ENCODE peak calls at places on chromosome 10, in four cellular contexts. E is K562, Q is HepG2, J is GM12878. L is an unnamed sample.

GRCh38 chr10:132434405-132435005 is 37.5 kb downstream of the PWWP2B start:
- DNase-seq in Q (no peak), E (peak), J (no peak), L (peak)

GRCh38 chr10:652226-652625 is 37.2 kb downstream of the DIP2C start:
- DNase-seq in Q (no peak), E (no peak), J (no peak), L (no peak)

GRCh38 chr10:106513328-106513727 is 651.2 kb downstream of the SORCS1 start:
- DNase-seq in J (no peak), E (no peak), Q (peak), L (no peak)

GRCh38 chr10:52357986-52358385 is 43.9 kb downstream of the DKK1 start:
- DNase-seq in Q (no peak), E (no peak), J (no peak), L (no peak)

GRCh38 chr10:125017547-125018298 is 75.8 kb downstream of the ZRANB1 start:
- DNase-seq in J (no peak), Q (no peak), E (no peak), L (no peak)

GRCh38 chr10:88107296-88107695 is 243.9 kb downstream of the PTEN start:
- DNase-seq in Q (no peak), J (no peak), E (no peak), L (no peak)

GRCh38 chr10:126702181-126702580 is 31.7 kb upstream of the C10orf90 start:
- DNase-seq in J (no peak), E (no peak), Q (no peak), L (no peak)

GRCh38 chr10:79068562-79069324 is at the start of gene ZMIZ1:
- DNase-seq in Q (peak), J (no peak), E (peak), L (peak)

GRCh38 chr10:3417096-3417495 is 244.5 kb upstream of the PITRM1 start:
- DNase-seq in Q (no peak), J (no peak), E (no peak), L (no peak)

DNA sequence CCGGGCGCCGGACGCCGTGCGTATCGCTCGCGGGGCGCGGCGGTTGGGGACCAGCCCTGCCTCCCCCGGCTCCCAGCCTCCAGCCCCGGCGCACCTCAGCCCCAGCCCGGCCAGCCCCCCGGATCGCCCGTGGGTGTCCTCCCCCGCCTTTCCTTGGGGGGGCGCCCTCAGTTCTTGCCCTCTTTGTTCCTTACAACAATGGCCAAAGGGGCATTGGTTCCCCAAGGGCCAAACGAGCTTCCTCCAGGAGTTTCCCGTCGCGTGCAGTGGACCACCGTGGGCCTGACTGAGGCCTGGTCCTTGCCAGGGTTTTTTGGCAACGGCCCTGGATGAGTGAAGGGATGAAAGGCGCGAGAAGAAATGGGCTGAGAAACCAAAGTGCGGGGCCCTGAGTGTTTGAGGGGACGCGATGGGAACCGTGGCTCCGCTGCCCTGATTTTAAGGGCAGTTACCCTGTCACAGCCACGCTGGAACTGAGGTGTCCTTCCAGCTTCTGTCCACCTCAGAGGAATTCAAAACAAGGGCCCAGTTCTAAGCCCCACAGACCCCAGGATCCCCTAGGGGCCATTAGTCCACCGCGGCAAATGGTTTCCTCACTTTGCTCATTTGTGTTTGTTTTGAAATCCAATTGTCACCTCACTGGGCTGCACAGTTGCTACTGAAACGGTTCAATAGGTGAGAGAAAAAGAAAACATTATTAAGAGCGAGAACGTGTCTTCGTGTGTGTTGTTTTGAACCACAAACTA is 1.4 kb downstream of the MACROH2A2 start:
- DNase-seq in Q (peak), E (peak), J (no peak), L (peak)
- TF ChIP-seq SMC3 in Q (no peak), E (no peak), J (no peak), L (no peak)

GRCh38 chr10:11097686-11098085 is 80.0 kb downstream of the CELF2 start:
- DNase-seq in J (peak), Q (no peak), E (no peak), L (no peak)
- TF ChIP-seq ZBTB33 in J (no peak), Q (no peak), E (no peak), L (no peak)

GRCh38 chr10:123180691-123181090 is 26.5 kb downstream of the BUB3 start:
- DNase-seq in J (no peak), Q (no peak), E (no peak), L (no peak)
- TF ChIP-seq USF2 in J (no peak), Q (no peak), E (no peak), L (no peak)

DNA sequence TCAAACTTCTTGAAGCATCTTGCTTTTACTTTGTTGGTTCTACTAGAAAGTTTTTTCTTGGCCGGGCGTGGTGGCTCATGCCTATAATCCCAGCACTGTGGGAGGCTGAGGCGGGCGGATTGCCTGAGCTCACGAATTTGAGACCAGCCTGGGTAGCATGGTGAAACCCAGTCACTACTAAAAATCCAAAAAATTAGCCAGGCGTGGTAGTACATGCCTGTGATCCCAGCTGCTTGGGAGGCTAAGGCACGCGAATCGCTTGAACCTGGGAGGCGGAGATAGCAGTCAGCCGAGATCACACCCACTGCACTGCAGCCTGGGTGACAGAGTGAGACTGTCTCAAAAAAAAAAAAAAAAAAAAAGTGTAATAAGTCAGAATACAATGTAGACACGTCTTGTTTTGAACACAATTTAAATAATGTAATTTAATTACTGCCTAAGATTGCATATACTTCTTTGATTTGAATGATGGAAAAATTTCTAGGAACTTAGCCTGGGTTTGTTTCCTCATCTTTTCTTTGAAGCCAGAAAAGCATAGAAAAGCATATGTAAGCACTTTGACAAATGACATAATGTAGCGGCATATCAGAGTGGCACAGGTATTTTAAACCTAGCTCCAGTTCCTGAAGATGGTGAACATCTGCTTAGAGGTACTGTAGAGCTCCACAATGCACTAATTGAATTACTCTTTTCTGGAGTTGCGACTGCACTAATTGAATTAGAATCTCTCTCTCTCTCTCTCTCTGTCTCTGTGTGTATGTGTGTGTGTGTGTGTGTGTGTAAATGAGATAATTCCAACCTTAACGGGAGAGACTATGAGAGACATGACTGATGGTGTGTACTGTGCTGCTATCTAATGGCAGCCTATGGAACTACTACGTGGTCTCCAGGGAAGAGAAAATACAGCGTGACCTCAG is 87.8 kb downstream of the BTRC start:
- DNase-seq in E (peak), J (no peak), Q (peak), L (peak)
- TF ChIP-seq SMC3 in E (peak), J (peak), Q (peak), L (peak)

DNA sequence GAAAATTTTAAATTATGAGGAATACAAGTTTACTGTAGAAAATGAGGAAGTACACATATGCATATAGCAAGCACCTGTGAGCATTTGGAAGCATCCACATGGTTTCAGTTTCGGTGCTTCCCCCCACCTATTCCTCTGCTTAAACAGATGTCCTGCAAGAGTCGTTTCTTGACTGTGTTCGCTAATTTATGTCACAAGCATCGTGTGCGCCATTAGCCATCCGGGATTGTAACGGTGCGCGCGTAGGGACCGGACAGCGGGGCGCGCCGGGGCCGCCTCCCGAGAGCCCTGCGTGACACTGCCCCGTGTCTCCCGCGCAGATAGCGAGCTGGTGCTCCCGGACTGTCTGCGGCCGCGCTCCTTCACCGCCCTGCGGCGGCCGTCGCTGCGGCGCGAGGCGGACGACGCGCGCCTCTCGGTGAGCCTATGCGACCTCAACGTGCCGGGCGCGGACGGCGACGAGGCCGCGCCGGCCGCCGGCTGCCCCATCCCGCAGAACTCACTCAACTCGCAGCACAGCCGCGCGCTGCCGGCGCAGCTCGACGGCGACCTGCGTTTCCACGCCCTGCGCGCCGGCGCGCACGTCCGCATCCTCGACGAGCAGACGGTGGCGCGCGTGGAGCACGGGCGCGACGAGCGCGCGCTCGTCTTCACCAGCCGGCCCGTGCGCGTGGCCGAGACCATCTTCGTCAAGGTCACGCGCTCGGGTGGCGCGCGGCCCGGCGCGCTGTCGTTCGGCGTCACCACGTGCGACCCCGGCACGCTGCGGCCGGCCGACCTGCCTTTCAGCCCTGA is 90.9 kb downstream of the NEURL1 start:
- DNase-seq in E (no peak), J (no peak), Q (no peak), L (no peak)
- TF ChIP-seq ZBTB33 in E (no peak), J (no peak), Q (no peak), L (no peak)

DNA sequence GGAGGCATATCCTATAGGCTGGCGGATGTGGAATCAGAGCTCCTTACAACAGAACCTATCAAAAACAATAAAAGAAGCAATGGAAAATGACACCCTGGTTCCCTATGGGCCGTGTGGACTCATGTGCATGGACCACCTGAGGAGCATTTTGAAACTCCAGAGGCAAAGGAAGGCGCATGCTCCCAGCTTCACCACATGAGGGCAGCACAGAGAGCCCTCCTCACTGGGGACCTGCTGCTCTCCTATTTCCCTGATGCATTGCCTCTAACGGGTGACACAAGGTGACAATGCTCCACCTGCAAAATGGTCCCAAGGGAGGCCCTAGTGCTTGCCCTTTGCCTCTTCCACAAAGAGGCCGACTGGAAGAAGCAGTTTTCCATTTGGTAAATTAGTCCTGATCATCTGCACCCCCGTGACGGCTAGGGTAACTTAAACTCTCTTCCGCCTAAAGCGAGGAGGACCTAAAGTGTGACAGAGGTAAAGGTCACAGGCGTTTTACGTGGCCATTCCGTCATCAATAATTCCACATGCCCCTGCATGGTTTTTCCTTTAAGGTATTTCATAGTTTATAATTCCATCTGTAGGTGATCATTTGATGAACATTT is 67.7 kb downstream of the GPAM start:
- DNase-seq in Q (peak), J (no peak), E (peak), L (peak)
- TF ChIP-seq USF2 in Q (no peak), J (no peak), E (no peak), L (no peak)

DNA sequence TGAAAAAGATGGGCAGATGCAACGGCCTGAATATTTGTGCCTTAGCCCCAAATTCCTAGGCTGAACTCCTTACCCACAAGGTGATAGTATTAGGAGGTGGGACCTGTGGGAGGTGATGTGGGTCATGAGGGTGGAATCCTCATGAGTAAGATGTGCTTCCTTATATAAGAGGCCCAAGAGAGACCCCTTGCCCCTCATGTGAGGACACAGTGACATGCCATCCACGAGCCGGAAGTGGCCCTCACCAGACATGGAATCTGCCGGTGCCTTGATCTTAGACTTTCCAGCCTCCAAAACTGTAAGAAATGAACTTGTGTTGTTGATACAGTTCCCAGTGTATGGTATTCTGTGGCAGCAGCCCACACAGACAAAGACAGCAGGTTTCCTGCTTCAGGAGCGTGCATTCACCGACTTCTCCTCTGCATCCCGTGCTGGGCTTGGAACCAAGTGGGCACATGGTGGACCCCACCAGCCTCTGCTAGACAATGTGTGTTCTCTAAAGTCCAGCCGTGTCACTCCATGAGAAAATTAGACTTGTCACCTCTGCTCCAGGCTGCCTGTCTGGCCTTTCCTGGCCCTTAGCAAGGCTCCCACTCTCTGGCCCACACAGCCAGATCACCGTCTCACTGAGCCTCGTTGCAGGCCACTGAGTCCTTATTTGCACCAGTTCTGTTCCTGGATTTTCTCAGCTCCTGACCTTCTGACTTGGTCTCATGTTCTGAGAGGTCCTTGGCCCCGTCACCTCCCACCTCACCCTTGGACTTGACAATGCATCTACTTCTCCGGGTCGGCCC is 52.9 kb upstream of the CACUL1 start:
- DNase-seq in E (no peak), J (no peak), Q (no peak), L (no peak)
- TF ChIP-seq SMC3 in E (no peak), J (no peak), Q (no peak), L (no peak)